ENCODE peak calls at places on chromosomes 6 and 20, in six cellular contexts. One of them, this sample, is unnamed.

GRCh38 chr20:49987015-49987867 is 4.5 kb downstream of the SNAI1 start:
- DNase-seq in H9: no peak
- DNase-seq in IMR-90: peak
- DNase-seq in H1: no peak
- DNase-seq in neuronal stem cell: no peak
- DNase-seq in mesenchymal stem cell: no peak
- DNase-seq in this sample: peak

GRCh38 chr6:21071783-21072468 is 521.6 kb upstream of the SOX4 start:
- DNase-seq in H9: no peak
- DNase-seq in IMR-90: no peak
- DNase-seq in H1: no peak
- DNase-seq in neuronal stem cell: no peak
- DNase-seq in mesenchymal stem cell: no peak
- DNase-seq in this sample: no peak

GRCh38 chr6:85644374-85644762 is 1.7 kb upstream of the SYNCRIP start:
- DNase-seq in H9: no peak
- DNase-seq in IMR-90: peak
- DNase-seq in H1: no peak
- DNase-seq in neuronal stem cell: no peak
- DNase-seq in mesenchymal stem cell: no peak
- DNase-seq in this sample: no peak

GRCh38 chr6:36120979-36121706 is 9.2 kb upstream of the MAPK13 start:
- DNase-seq in H9: no peak
- DNase-seq in IMR-90: no peak
- DNase-seq in H1: no peak
- DNase-seq in neuronal stem cell: no peak
- DNase-seq in mesenchymal stem cell: peak
- DNase-seq in this sample: peak

GRCh38 chr6:118284736-118285360 is 263.2 kb upstream of the PLN start:
- DNase-seq in H9: no peak
- DNase-seq in IMR-90: peak
- DNase-seq in H1: no peak
- DNase-seq in neuronal stem cell: no peak
- DNase-seq in mesenchymal stem cell: peak
- DNase-seq in this sample: no peak

GRCh38 chr6:18047406-18047805 is 60.0 kb upstream of the KIF13A start:
- DNase-seq in H9: no peak
- DNase-seq in IMR-90: peak
- DNase-seq in H1: no peak
- DNase-seq in neuronal stem cell: no peak
- DNase-seq in mesenchymal stem cell: peak
- DNase-seq in this sample: no peak

GRCh38 chr6:548517-548916 is 108.4 kb downstream of the HUS1B start:
- DNase-seq in H9: no peak
- DNase-seq in IMR-90: no peak
- DNase-seq in H1: no peak
- DNase-seq in neuronal stem cell: no peak
- DNase-seq in mesenchymal stem cell: no peak
- DNase-seq in this sample: no peak

GRCh38 chr20:64091762-64092161 is 7.6 kb upstream of the LKAAEAR1 start:
- DNase-seq in H9: peak
- DNase-seq in IMR-90: no peak
- DNase-seq in H1: no peak
- DNase-seq in neuronal stem cell: no peak
- DNase-seq in mesenchymal stem cell: no peak
- DNase-seq in this sample: no peak

GRCh38 chr6:32973144-32973854 is 4.9 kb downstream of the BRD2 start:
- DNase-seq in H9: no peak
- DNase-seq in IMR-90: peak
- DNase-seq in H1: peak
- DNase-seq in neuronal stem cell: peak
- DNase-seq in mesenchymal stem cell: peak
- DNase-seq in this sample: peak

GRCh38 chr20:46695888-46696287 is 6.6 kb upstream of the TP53RK start:
- DNase-seq in H9: no peak
- DNase-seq in IMR-90: peak
- DNase-seq in H1: no peak
- DNase-seq in neuronal stem cell: no peak
- DNase-seq in mesenchymal stem cell: peak
- DNase-seq in this sample: no peak

GRCh38 chr20:38260378-38261053 is at the start of gene KIAA1755:
- DNase-seq in H9: peak
- DNase-seq in IMR-90: no peak
- DNase-seq in H1: peak
- DNase-seq in neuronal stem cell: peak
- DNase-seq in mesenchymal stem cell: no peak
- DNase-seq in this sample: no peak

GRCh38 chr6:53236241-53236640 is 87.6 kb upstream of the GCM1 start:
- DNase-seq in H9: no peak
- DNase-seq in IMR-90: no peak
- DNase-seq in H1: no peak
- DNase-seq in neuronal stem cell: no peak
- DNase-seq in mesenchymal stem cell: no peak
- DNase-seq in this sample: no peak

GRCh38 chr20:41054463-41055230 is 26.0 kb downstream of the TOP1 start:
- DNase-seq in H9: no peak
- DNase-seq in IMR-90: no peak
- DNase-seq in H1: no peak
- DNase-seq in neuronal stem cell: no peak
- DNase-seq in mesenchymal stem cell: no peak
- DNase-seq in this sample: peak

GRCh38 chr6:127606131-127606562 is 29.2 kb downstream of the C6orf58 start:
- DNase-seq in H9: peak
- DNase-seq in IMR-90: peak
- DNase-seq in H1: peak
- DNase-seq in neuronal stem cell: peak
- DNase-seq in mesenchymal stem cell: peak
- DNase-seq in this sample: peak

GRCh38 chr20:39706089-39706721 is 744.1 kb downstream of the DHX35 start:
- DNase-seq in H9: no peak
- DNase-seq in IMR-90: no peak
- DNase-seq in H1: no peak
- DNase-seq in neuronal stem cell: no peak
- DNase-seq in mesenchymal stem cell: no peak
- DNase-seq in this sample: no peak

GRCh38 chr20:53569606-53570307 is 23.9 kb downstream of the ZNF217 start:
- DNase-seq in H9: peak
- DNase-seq in IMR-90: no peak
- DNase-seq in H1: no peak
- DNase-seq in neuronal stem cell: no peak
- DNase-seq in mesenchymal stem cell: no peak
- DNase-seq in this sample: no peak

GRCh38 chr6:97049254-97050004 is 124.9 kb downstream of the KLHL32 start:
- DNase-seq in H9: no peak
- DNase-seq in IMR-90: no peak
- DNase-seq in H1: no peak
- DNase-seq in neuronal stem cell: no peak
- DNase-seq in mesenchymal stem cell: no peak
- DNase-seq in this sample: peak

GRCh38 chr20:62488470-62488869 is 12.7 kb upstream of the GATA5 start:
- DNase-seq in H9: no peak
- DNase-seq in IMR-90: no peak
- DNase-seq in H1: no peak
- DNase-seq in neuronal stem cell: no peak
- DNase-seq in mesenchymal stem cell: no peak
- DNase-seq in this sample: no peak

GRCh38 chr6:143746202-143747119 is 68.7 kb downstream of the PHACTR2 start:
- DNase-seq in H9: peak
- DNase-seq in IMR-90: no peak
- DNase-seq in H1: peak
- DNase-seq in neuronal stem cell: no peak
- DNase-seq in mesenchymal stem cell: no peak
- DNase-seq in this sample: peak
- H2AK5ac ChIP-seq in H9: peak
- H2AK5ac ChIP-seq in IMR-90: peak
- H2AK5ac ChIP-seq in H1: peak
- H2AK5ac ChIP-seq in neuronal stem cell: no peak
- H2AK5ac ChIP-seq in mesenchymal stem cell: peak
- H2AK5ac ChIP-seq in this sample: no peak

DNA sequence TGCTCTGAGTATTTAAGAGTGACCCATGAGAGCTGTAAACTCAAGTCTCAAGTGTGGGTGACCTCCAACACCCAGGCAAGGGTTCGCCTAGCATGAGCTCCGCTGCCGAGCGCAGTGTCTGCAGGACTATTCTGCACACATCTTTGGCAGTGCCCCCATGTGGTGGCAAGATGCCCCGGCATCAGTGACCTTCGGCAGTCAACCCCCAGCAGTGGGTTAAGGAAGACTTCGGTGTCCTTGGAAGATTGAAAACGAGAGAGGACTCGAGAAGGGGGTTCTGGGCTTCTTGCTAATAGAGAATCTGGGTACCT is 43.1 kb downstream of the RBM38 start:
- DNase-seq in H9: no peak
- DNase-seq in IMR-90: no peak
- DNase-seq in H1: no peak
- DNase-seq in neuronal stem cell: no peak
- DNase-seq in mesenchymal stem cell: no peak
- DNase-seq in this sample: no peak
- H3K9ac ChIP-seq in H9: no peak
- H3K9ac ChIP-seq in IMR-90: no peak
- H3K9ac ChIP-seq in H1: no peak
- H3K9ac ChIP-seq in neuronal stem cell: no peak
- H3K9ac ChIP-seq in mesenchymal stem cell: no peak
- H3K9ac ChIP-seq in this sample: no peak

GRCh38 chr20:32057785-32058184 is 5.7 kb downstream of the HCK start:
- DNase-seq in H9: no peak
- DNase-seq in IMR-90: no peak
- DNase-seq in H1: no peak
- DNase-seq in neuronal stem cell: no peak
- DNase-seq in mesenchymal stem cell: no peak
- DNase-seq in this sample: no peak
- H3K23ac ChIP-seq in H9: no peak
- H3K23ac ChIP-seq in IMR-90: no peak
- H3K23ac ChIP-seq in H1: no peak
- H3K23ac ChIP-seq in neuronal stem cell: no peak
- H3K23ac ChIP-seq in mesenchymal stem cell: no peak
- H3K23ac ChIP-seq in this sample: no peak

DNA sequence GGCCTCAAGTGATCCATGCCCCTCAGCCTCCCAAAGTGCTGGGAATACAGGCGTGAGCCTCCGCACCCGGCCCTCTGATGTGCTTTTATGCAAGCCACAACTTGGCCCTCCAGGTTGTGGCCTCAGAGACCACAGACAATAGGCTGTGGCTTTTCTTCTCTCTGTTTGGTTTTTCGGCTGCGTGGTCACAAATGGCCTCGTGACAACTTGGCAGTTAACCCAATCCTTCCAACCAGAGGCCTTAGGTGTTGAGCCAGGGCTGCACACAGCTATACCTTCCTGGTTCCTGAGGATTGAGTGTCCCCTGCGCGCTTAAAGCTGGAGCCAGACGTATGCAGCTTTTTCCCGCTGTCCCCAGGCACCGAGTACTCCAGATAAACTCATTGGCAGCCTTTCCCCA is 6.3 kb upstream of the TGM3 start:
- DNase-seq in H9: no peak
- DNase-seq in IMR-90: no peak
- DNase-seq in H1: no peak
- DNase-seq in neuronal stem cell: no peak
- DNase-seq in mesenchymal stem cell: no peak
- DNase-seq in this sample: no peak
- H2AK5ac ChIP-seq in H9: no peak
- H2AK5ac ChIP-seq in IMR-90: no peak
- H2AK5ac ChIP-seq in H1: no peak
- H2AK5ac ChIP-seq in neuronal stem cell: no peak
- H2AK5ac ChIP-seq in mesenchymal stem cell: no peak
- H2AK5ac ChIP-seq in this sample: no peak

DNA sequence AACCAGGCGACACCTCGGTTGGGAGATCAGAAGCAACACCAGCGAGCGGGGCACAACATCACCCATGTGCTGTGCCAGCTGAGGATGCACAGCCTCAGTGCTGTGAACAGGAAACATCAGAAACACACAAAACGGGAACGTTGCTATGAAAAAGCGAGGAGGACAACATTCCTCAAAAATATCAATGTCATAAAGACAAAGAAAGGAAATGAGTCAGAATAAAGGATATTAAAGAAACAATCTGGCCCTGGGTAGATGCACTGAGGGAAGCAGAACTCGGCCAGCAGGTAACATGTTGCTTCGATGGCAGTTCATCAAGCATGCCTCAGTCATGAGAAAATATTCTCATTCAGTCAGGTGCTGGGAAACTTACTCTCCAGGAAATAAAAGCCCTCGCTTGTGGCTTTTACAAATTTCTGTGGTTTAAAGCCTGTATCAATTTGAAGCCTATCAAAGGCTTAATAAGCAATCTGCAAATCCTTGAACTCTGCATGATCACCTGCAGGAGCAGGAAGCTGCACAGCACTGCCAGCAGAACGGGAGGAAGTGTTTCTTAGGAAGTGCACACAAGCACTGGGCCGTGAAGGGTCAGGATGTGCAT is 77.5 kb downstream of the GINS1 start:
- DNase-seq in H9: no peak
- DNase-seq in IMR-90: no peak
- DNase-seq in H1: no peak
- DNase-seq in neuronal stem cell: no peak
- DNase-seq in mesenchymal stem cell: no peak
- DNase-seq in this sample: no peak
- H3K9ac ChIP-seq in H9: no peak
- H3K9ac ChIP-seq in IMR-90: no peak
- H3K9ac ChIP-seq in H1: no peak
- H3K9ac ChIP-seq in neuronal stem cell: no peak
- H3K9ac ChIP-seq in mesenchymal stem cell: no peak
- H3K9ac ChIP-seq in this sample: no peak

This sample was measured in mesendoderm.